ENCODE peak calls at places on chromosomes 4 and X, in six cellular contexts. R, Q, H, F, N and S are unnamed samples.

GRCh38 chr4:130395871-130396270 is 1299.9 kb downstream of the C4orf33 start:
- DNase-seq in R (no peak), Q (no peak), H (peak), F (peak), N (no peak), S (no peak)

GRCh38 chr4:10639100-10639499 is 45.5 kb downstream of the CLNK start:
- DNase-seq in R (no peak), Q (no peak), H (no peak), F (no peak), N (no peak), S (no peak)

GRCh38 chr4:18398661-18399060 is 377.1 kb upstream of the LCORL start:
- DNase-seq in R (no peak), Q (no peak), H (no peak), F (no peak), N (no peak), S (no peak)

GRCh38 chrX:7889138-7889537 is 38.1 kb downstream of the PNPLA4 start:
- DNase-seq in R (no peak), Q (no peak), H (no peak), F (no peak), N (no peak), S (no peak)

GRCh38 chr4:105162123-105162796 is 15.6 kb downstream of the TET2 start:
- DNase-seq in R (no peak), Q (no peak), H (no peak), F (no peak), N (no peak), S (no peak)

GRCh38 chr4:112312610-112313239 is 15.6 kb downstream of the ALPK1 start:
- DNase-seq in R (no peak), Q (no peak), H (no peak), F (no peak), N (peak), S (no peak)

GRCh38 chr4:152535236-152535902 is 523 bp downstream of the FBXW7 start:
- DNase-seq in R (peak), Q (peak), H (no peak), F (no peak), N (peak), S (peak)

GRCh38 chrX:10952619-10953018 is 158.5 kb upstream of the HCCS start:
- DNase-seq in R (no peak), Q (no peak), H (no peak), F (no peak), N (no peak), S (no peak)

GRCh38 chrX:39162322-39162721 is 361.1 kb downstream of the MID1IP1 start:
- DNase-seq in R (no peak), Q (peak), H (no peak), F (no peak), N (no peak), S (no peak)

GRCh38 chrX:134369576-134369975 is 90.4 kb upstream of the HPRT1 start:
- DNase-seq in R (no peak), Q (no peak), H (no peak), F (no peak), N (peak), S (no peak)

GRCh38 chr4:82706349-82707000 is 92.1 kb downstream of the SCD5 start:
- DNase-seq in R (no peak), Q (no peak), H (peak), F (no peak), N (no peak), S (no peak)

GRCh38 chrX:48489296-48489695 is 13.3 kb downstream of the FTSJ1 start:
- DNase-seq in R (no peak), Q (peak), H (no peak), F (no peak), N (no peak), S (no peak)
- H3K27ac ChIP-seq in R (no peak), Q (no peak), H (no peak), F (no peak), N (no peak), S (no peak)

GRCh38 chr4:119151161-119151560 is 15.5 kb downstream of the MYOZ2 start:
- DNase-seq in R (no peak), Q (no peak), H (no peak), F (no peak), N (no peak), S (no peak)
- H3K27ac ChIP-seq in R (peak), Q (no peak), H (no peak), F (no peak), N (no peak), S (no peak)

GRCh38 chrX:24828147-24828546 is 134.4 kb downstream of the POLA1 start:
- DNase-seq in R (no peak), Q (no peak), H (no peak), F (no peak), N (no peak), S (no peak)
- H3K27ac ChIP-seq in R (no peak), Q (no peak), H (no peak), F (no peak), N (no peak), S (no peak)

DNA sequence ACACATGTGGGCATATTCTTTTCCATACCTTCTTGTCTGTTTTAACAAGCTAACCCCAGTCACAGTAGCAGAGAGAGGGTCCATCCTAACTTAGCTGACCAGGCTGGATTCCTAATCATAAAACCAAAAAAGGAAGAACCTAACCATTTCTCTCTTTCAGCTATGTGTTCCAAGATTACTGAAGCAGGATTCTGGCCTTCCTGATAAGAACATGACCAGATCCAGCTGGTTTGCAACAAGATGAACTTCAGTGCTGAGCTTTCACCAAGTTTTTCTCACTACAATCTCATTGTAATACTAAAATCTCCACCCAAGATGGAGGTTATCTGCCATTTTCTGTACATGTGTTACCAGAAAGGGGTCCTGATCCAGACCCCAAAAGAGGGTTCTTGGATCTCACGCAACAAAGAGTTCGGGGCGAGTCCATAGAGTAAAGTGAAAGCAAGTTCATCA is 20.4 kb upstream of the UBA6 start:
- DNase-seq in R (no peak), Q (no peak), H (no peak), F (no peak), N (no peak), S (no peak)
- H3K27ac ChIP-seq in R (no peak), Q (no peak), H (peak), F (peak), N (no peak), S (no peak)

GRCh38 chr4:20249333-20249732 is 2.4 kb upstream of the SLIT2 start:
- DNase-seq in R (no peak), Q (no peak), H (peak), F (peak), N (no peak), S (no peak)

GRCh38 chr4:20252656-20253271 is 1.1 kb downstream of the SLIT2 start:
- DNase-seq in R (peak), Q (peak), H (peak), F (peak), N (no peak), S (no peak)

GRCh38 chr4:20253272-20253798 is 1.6 kb downstream of the SLIT2 start:
- DNase-seq in R (no peak), Q (no peak), H (peak), F (peak), N (no peak), S (no peak)

GRCh38 chr4:20251796-20252655 is at the start of gene SLIT2:
- DNase-seq in R (peak), Q (peak), H (peak), F (peak), N (no peak), S (no peak)

DNA sequence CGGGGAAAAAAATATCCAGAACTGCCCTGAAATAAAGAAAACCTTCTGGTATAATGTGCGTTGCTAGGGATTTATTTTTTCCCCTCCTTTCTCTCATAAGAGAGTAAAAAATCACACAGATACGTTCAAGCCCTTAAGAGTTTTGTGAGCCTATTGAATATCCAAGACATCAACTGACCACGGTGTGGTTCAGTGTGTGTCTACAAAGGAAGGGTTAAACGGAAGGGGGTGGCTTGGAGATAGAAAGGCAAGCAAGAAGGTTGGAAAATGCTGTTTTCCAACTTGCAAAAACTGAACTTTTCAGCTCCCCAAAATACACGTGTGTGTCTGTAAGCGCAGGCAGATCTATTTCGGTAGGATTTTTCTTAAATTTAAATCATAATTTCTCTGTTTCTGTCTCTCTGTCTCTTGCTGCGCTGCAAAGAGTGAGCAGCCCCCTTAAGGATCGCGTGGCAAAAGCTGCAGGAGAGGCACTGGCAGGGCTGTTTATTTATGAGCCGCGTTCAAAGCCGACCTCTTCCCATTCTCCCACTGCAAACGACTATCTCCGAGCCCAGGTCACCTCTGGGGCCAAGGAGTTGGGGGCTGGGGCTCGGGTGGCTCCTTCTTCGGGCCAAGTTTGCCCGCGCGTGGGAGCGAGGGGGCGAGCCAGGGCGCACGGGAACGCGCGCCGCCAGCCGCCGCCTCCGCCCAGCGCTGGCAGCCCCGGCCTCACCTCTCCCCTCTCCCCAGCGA is 477 bp upstream of the SLIT2 start:
- DNase-seq in R (no peak), Q (no peak), H (peak), F (no peak), N (no peak), S (no peak)
- H3K27ac ChIP-seq in R (peak), Q (peak), H (no peak), F (no peak), N (no peak), S (no peak)

GRCh38 chr4:99649778-99650177 is 7.8 kb downstream of the C4orf54 start:
- DNase-seq in R (no peak), Q (no peak), H (no peak), F (no peak), N (no peak), S (no peak)

GRCh38 chr4:99651370-99651769 is 6.3 kb downstream of the C4orf54 start:
- DNase-seq in R (no peak), Q (no peak), H (no peak), F (no peak), N (no peak), S (no peak)

GRCh38 chr4:99652596-99653436 is 4.8 kb downstream of the C4orf54 start:
- DNase-seq in R (no peak), Q (no peak), H (no peak), F (no peak), N (no peak), S (no peak)

GRCh38 chr4:99653921-99654890 is 3.4 kb downstream of the C4orf54 start:
- DNase-seq in R (no peak), Q (no peak), H (no peak), F (no peak), N (no peak), S (no peak)

DNA sequence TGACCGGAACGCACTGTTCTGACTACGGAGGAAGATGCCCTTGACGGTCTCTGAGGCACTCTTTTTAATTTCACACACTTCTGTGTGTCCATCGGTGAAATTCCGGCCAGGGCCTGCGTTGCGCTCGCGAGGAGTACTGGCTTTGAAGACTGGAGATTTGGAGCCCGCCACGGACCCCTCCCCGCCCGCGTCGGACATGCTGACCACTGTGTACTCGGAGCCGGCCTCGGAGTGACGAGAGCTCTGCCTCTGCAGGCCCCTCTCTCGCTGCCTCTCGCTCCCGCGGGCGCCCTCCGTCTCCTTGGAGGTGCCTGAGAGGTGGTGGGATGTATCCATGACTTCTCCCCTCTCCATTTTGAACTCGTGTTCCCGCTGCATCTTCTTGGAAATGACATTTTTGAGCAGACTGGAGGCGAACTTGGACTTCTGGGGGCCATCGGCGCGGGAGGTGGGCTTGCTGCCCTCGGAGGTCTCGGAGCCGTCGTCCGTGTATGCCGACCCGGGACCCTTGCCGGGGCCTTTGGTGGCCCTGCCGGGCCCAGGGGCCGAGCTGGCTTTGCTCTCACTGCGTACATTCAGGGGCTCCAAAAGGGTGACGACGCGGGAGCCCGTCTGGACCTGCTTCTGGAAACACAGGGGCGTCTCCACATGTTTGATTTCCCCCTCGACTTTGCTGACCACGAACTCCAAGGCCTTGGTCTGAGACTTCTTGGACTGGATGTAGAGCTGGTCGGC is 5.7 kb downstream of the C4orf54 start:
- DNase-seq in R (no peak), Q (no peak), H (no peak), F (no peak), N (no peak), S (no peak)
- H3K27ac ChIP-seq in R (no peak), Q (no peak), H (no peak), F (no peak), N (no peak), S (no peak)